ENCODE peak calls at places on chromosomes 13 and 19, in seven cellular contexts. One of them, this sample, is unnamed.

GRCh38 chr13:65653548-65654078 is 1576.5 kb downstream of the PCDH9 start:
- DNase-seq in uterus: no peak
- DNase-seq in adrenal gland: no peak
- DNase-seq in esophagus squamous epithelium: no peak
- DNase-seq in body of pancreas: no peak
- DNase-seq in lower leg skin: no peak
- DNase-seq in IMR-90: no peak
- DNase-seq in this sample: no peak

GRCh38 chr13:32330438-32330837 is 15.1 kb downstream of the BRCA2 start:
- DNase-seq in uterus: no peak
- DNase-seq in adrenal gland: no peak
- DNase-seq in esophagus squamous epithelium: no peak
- DNase-seq in body of pancreas: no peak
- DNase-seq in lower leg skin: no peak
- DNase-seq in IMR-90: peak
- DNase-seq in this sample: no peak

GRCh38 chr19:39471756-39472536 is 8.7 kb upstream of the TIMM50 start:
- DNase-seq in uterus: no peak
- DNase-seq in adrenal gland: no peak
- DNase-seq in esophagus squamous epithelium: no peak
- DNase-seq in body of pancreas: no peak
- DNase-seq in lower leg skin: no peak
- DNase-seq in IMR-90: no peak
- DNase-seq in this sample: no peak

GRCh38 chr19:14102756-14103155 is 12.2 kb upstream of the SAMD1 start:
- DNase-seq in uterus: no peak
- DNase-seq in adrenal gland: no peak
- DNase-seq in esophagus squamous epithelium: no peak
- DNase-seq in body of pancreas: no peak
- DNase-seq in lower leg skin: no peak
- DNase-seq in IMR-90: no peak
- DNase-seq in this sample: no peak

GRCh38 chr13:110458594-110459365 is 102.7 kb downstream of the RAB20 start:
- DNase-seq in uterus: no peak
- DNase-seq in adrenal gland: no peak
- DNase-seq in esophagus squamous epithelium: no peak
- DNase-seq in body of pancreas: no peak
- DNase-seq in lower leg skin: no peak
- DNase-seq in IMR-90: no peak
- DNase-seq in this sample: no peak

GRCh38 chr19:39398297-39398864 is 7.2 kb downstream of the MED29 start:
- DNase-seq in uterus: peak
- DNase-seq in adrenal gland: peak
- DNase-seq in esophagus squamous epithelium: no peak
- DNase-seq in body of pancreas: no peak
- DNase-seq in lower leg skin: peak
- DNase-seq in IMR-90: peak
- DNase-seq in this sample: peak

GRCh38 chr19:56678205-56678604 is 6.6 kb upstream of the ZNF835 start:
- DNase-seq in uterus: no peak
- DNase-seq in adrenal gland: peak
- DNase-seq in esophagus squamous epithelium: no peak
- DNase-seq in body of pancreas: no peak
- DNase-seq in lower leg skin: no peak
- DNase-seq in IMR-90: no peak
- DNase-seq in this sample: no peak

GRCh38 chr19:48999481-49000325 is 6.0 kb downstream of the RUVBL2 start:
- DNase-seq in uterus: no peak
- DNase-seq in adrenal gland: no peak
- DNase-seq in esophagus squamous epithelium: no peak
- DNase-seq in body of pancreas: peak
- DNase-seq in lower leg skin: no peak
- DNase-seq in IMR-90: peak
- DNase-seq in this sample: no peak

GRCh38 chr19:33440682-33441081 is 67.2 kb downstream of the CEBPG start:
- DNase-seq in uterus: no peak
- DNase-seq in adrenal gland: no peak
- DNase-seq in esophagus squamous epithelium: no peak
- DNase-seq in body of pancreas: no peak
- DNase-seq in lower leg skin: no peak
- DNase-seq in IMR-90: no peak
- DNase-seq in this sample: no peak

GRCh38 chr13:111952814-111953213 is 114.1 kb upstream of the SOX1 start:
- DNase-seq in uterus: no peak
- DNase-seq in adrenal gland: no peak
- DNase-seq in esophagus squamous epithelium: no peak
- DNase-seq in body of pancreas: no peak
- DNase-seq in lower leg skin: no peak
- DNase-seq in IMR-90: no peak
- DNase-seq in this sample: no peak

GRCh38 chr19:1384085-1384462 is 367 bp downstream of the NDUFS7 start:
- DNase-seq in uterus: no peak
- DNase-seq in adrenal gland: no peak
- DNase-seq in esophagus squamous epithelium: no peak
- DNase-seq in body of pancreas: no peak
- DNase-seq in lower leg skin: no peak
- DNase-seq in IMR-90: no peak
- DNase-seq in this sample: no peak

GRCh38 chr19:39607561-39607960 is 5.2 kb downstream of the LGALS13 start:
- DNase-seq in uterus: no peak
- DNase-seq in adrenal gland: no peak
- DNase-seq in esophagus squamous epithelium: no peak
- DNase-seq in body of pancreas: no peak
- DNase-seq in lower leg skin: no peak
- DNase-seq in IMR-90: no peak
- DNase-seq in this sample: no peak

GRCh38 chr19:8005534-8006256 is at the start of gene ELAVL1:
- DNase-seq in uterus: peak
- DNase-seq in adrenal gland: peak
- DNase-seq in esophagus squamous epithelium: peak
- DNase-seq in body of pancreas: peak
- DNase-seq in lower leg skin: peak
- DNase-seq in IMR-90: peak
- DNase-seq in this sample: peak
- TF ChIP-seq POLR2A in uterus: peak
- TF ChIP-seq POLR2A in adrenal gland: peak
- TF ChIP-seq POLR2A in esophagus squamous epithelium: no peak
- TF ChIP-seq POLR2A in body of pancreas: no peak
- TF ChIP-seq POLR2A in lower leg skin: no peak
- TF ChIP-seq POLR2A in IMR-90: peak
- TF ChIP-seq POLR2A in this sample: peak

GRCh38 chr13:42280537-42280936 is 8.6 kb downstream of the AKAP11 start:
- DNase-seq in uterus: no peak
- DNase-seq in adrenal gland: no peak
- DNase-seq in esophagus squamous epithelium: no peak
- DNase-seq in body of pancreas: no peak
- DNase-seq in lower leg skin: no peak
- DNase-seq in IMR-90: no peak
- DNase-seq in this sample: no peak
- TF ChIP-seq POLR2A in uterus: no peak
- TF ChIP-seq POLR2A in adrenal gland: no peak
- TF ChIP-seq POLR2A in esophagus squamous epithelium: no peak
- TF ChIP-seq POLR2A in body of pancreas: no peak
- TF ChIP-seq POLR2A in lower leg skin: no peak
- TF ChIP-seq POLR2A in IMR-90: no peak
- TF ChIP-seq POLR2A in this sample: no peak

GRCh38 chr19:29241324-29241723 is 28.4 kb upstream of the UQCRFS1 start:
- DNase-seq in uterus: no peak
- DNase-seq in adrenal gland: no peak
- DNase-seq in esophagus squamous epithelium: no peak
- DNase-seq in body of pancreas: no peak
- DNase-seq in lower leg skin: no peak
- DNase-seq in IMR-90: no peak
- DNase-seq in this sample: no peak

GRCh38 chr19:29233591-29233990 is 20.6 kb upstream of the UQCRFS1 start:
- DNase-seq in uterus: no peak
- DNase-seq in adrenal gland: no peak
- DNase-seq in esophagus squamous epithelium: no peak
- DNase-seq in body of pancreas: no peak
- DNase-seq in lower leg skin: no peak
- DNase-seq in IMR-90: no peak
- DNase-seq in this sample: no peak

GRCh38 chr19:29245221-29245620 is 32.3 kb upstream of the UQCRFS1 start:
- DNase-seq in uterus: no peak
- DNase-seq in adrenal gland: no peak
- DNase-seq in esophagus squamous epithelium: no peak
- DNase-seq in body of pancreas: no peak
- DNase-seq in lower leg skin: no peak
- DNase-seq in IMR-90: no peak
- DNase-seq in this sample: no peak

GRCh38 chr19:29239220-29239776 is 26.3 kb upstream of the UQCRFS1 start:
- DNase-seq in uterus: no peak
- DNase-seq in adrenal gland: no peak
- DNase-seq in esophagus squamous epithelium: no peak
- DNase-seq in body of pancreas: no peak
- DNase-seq in lower leg skin: no peak
- DNase-seq in IMR-90: no peak
- DNase-seq in this sample: no peak
- TF ChIP-seq POLR2A in uterus: no peak
- TF ChIP-seq POLR2A in adrenal gland: no peak
- TF ChIP-seq POLR2A in esophagus squamous epithelium: no peak
- TF ChIP-seq POLR2A in body of pancreas: no peak
- TF ChIP-seq POLR2A in lower leg skin: no peak
- TF ChIP-seq POLR2A in IMR-90: no peak
- TF ChIP-seq POLR2A in this sample: no peak

GRCh38 chr19:43668406-43669158 is 1.4 kb downstream of the PLAUR start:
- DNase-seq in uterus: peak
- DNase-seq in adrenal gland: peak
- DNase-seq in esophagus squamous epithelium: peak
- DNase-seq in body of pancreas: peak
- DNase-seq in lower leg skin: peak
- DNase-seq in IMR-90: peak
- DNase-seq in this sample: peak
- TF ChIP-seq POLR2A in uterus: peak
- TF ChIP-seq POLR2A in adrenal gland: peak
- TF ChIP-seq POLR2A in esophagus squamous epithelium: no peak
- TF ChIP-seq POLR2A in body of pancreas: peak
- TF ChIP-seq POLR2A in lower leg skin: no peak
- TF ChIP-seq POLR2A in IMR-90: no peak
- TF ChIP-seq POLR2A in this sample: no peak

GRCh38 chr13:98265669-98266551 is 88.8 kb upstream of the RNF113B start:
- DNase-seq in uterus: no peak
- DNase-seq in adrenal gland: peak
- DNase-seq in esophagus squamous epithelium: no peak
- DNase-seq in body of pancreas: peak
- DNase-seq in lower leg skin: no peak
- DNase-seq in IMR-90: peak
- DNase-seq in this sample: no peak
- TF ChIP-seq POLR2A in uterus: no peak
- TF ChIP-seq POLR2A in adrenal gland: peak
- TF ChIP-seq POLR2A in esophagus squamous epithelium: no peak
- TF ChIP-seq POLR2A in body of pancreas: no peak
- TF ChIP-seq POLR2A in lower leg skin: no peak
- TF ChIP-seq POLR2A in IMR-90: no peak
- TF ChIP-seq POLR2A in this sample: no peak